ENCODE peak calls at places on chromosomes 6 and 20, in six cellular contexts. V is PC-3; P is HEK293T; X is CD8-positive, alpha-beta T cell; K is adrenal gland; R is activated naive CD4-positive, alpha-beta T cell treated with anti-CD3 and anti-CD28 coated beads, Interleukin-2, amount 10 ng/mL, durations not matched to agents 7 days and 5 days. T is an unnamed sample.

GRCh38 chr6:57068066-57068465 is 21.6 kb downstream of the KIAA1586 start:
- DNase-seq in V (no peak), P (no peak), X (no peak), K (no peak), R (no peak), T (no peak)

GRCh38 chr20:23889775-23890187 is 10.2 kb upstream of the CST5 start:
- DNase-seq in V (peak; percentile 84), P (peak; percentile 28), X (peak; percentile 49), K (peak; percentile 54), R (peak; percentile 80), T (peak; percentile 53)

GRCh38 chr6:105372142-105372861 is 30.6 kb downstream of the PREP start:
- DNase-seq in V (no peak), P (no peak), X (no peak), K (no peak), R (no peak), T (no peak)

GRCh38 chr6:2871102-2871501 is 29.4 kb upstream of the SERPINB1 start:
- DNase-seq in V (no peak), P (no peak), X (no peak), K (no peak), R (no peak), T (no peak)

GRCh38 chr6:145349950-145350510 is 385.3 kb downstream of the EPM2A start:
- DNase-seq in V (no peak), P (no peak), X (no peak), K (no peak), R (no peak), T (peak; percentile 82)

GRCh38 chr6:70289299-70289698 is 13.6 kb downstream of the COL9A1 start:
- DNase-seq in V (no peak), P (peak; percentile 32), X (no peak), K (no peak), R (no peak), T (no peak)

GRCh38 chr6:21999012-21999528 is 297.8 kb downstream of the PRL start:
- DNase-seq in V (no peak), P (no peak), X (no peak), K (no peak), R (no peak), T (no peak)

GRCh38 chr20:10306440-10307358 is 88.1 kb downstream of the SNAP25 start:
- DNase-seq in V (peak; percentile 85), P (no peak), X (no peak), K (no peak), R (no peak), T (no peak)

GRCh38 chr20:58344741-58345140 is 35.2 kb downstream of the RAB22A start:
- DNase-seq in V (peak; percentile 70), P (no peak), X (no peak), K (no peak), R (no peak), T (no peak)

GRCh38 chr20:33561981-33562601 is 72.2 kb downstream of the CBFA2T2 start:
- DNase-seq in V (peak; percentile 97), P (peak; percentile 24), X (no peak), K (peak; percentile 41), R (no peak), T (peak; percentile 79)

GRCh38 chr6:13367396-13367795 is 39.1 kb upstream of the TBC1D7 start:
- DNase-seq in V (no peak), P (no peak), X (no peak), K (no peak), R (no peak), T (no peak)

GRCh38 chr6:137829641-137830083 is 37.4 kb upstream of the TNFAIP3 start:
- DNase-seq in V (peak; percentile 79), P (no peak), X (no peak), K (no peak), R (no peak), T (no peak)

GRCh38 chr6:82781805-82782204 is 283.8 kb downstream of the UBE3D start:
- DNase-seq in V (no peak), P (no peak), X (no peak), K (no peak), R (no peak), T (no peak)

GRCh38 chr6:113450061-113450465 is 407.1 kb upstream of the MARCKS start:
- DNase-seq in V (no peak), P (no peak), X (no peak), K (no peak), R (no peak), T (no peak)

GRCh38 chr20:19275630-19276071 is 63.2 kb downstream of the SLC24A3 start:
- DNase-seq in V (no peak), P (no peak), X (no peak), K (peak; percentile 92), R (no peak), T (no peak)

GRCh38 chr20:48398506-48399449 is 429.0 kb downstream of the PREX1 start:
- DNase-seq in V (no peak), P (no peak), X (no peak), K (no peak), R (no peak), T (no peak)

GRCh38 chr20:56422824-56423189 is 10.7 kb downstream of the CASS4 start:
- DNase-seq in V (no peak), P (no peak), X (no peak), K (no peak), R (no peak), T (no peak)

GRCh38 chr20:44407402-44408184 is 52.1 kb downstream of the HNF4A start:
- DNase-seq in V (peak; percentile 96), P (no peak), X (no peak), K (peak; percentile 86), R (no peak), T (no peak)

GRCh38 chr20:49700411-49701185 is 13.1 kb downstream of the B4GALT5 start:
- DNase-seq in V (peak; percentile 85), P (no peak), X (no peak), K (no peak), R (no peak), T (no peak)

GRCh38 chr20:52469143-52469542 is 277.6 kb upstream of the ZFP64 start:
- DNase-seq in V (no peak), P (no peak), X (no peak), K (no peak), R (no peak), T (no peak)

GRCh38 chr20:23126281-23127061 is 40.3 kb upstream of the CD93 start:
- DNase-seq in V (no peak), P (no peak), X (no peak), K (peak; percentile 19), R (no peak), T (no peak)

GRCh38 chr6:166236586-166236985 is 68.9 kb upstream of the TBXT start:
- DNase-seq in V (no peak), P (no peak), X (no peak), K (no peak), R (no peak), T (no peak)

GRCh38 chr6:170137176-170137891 is 153.5 kb downstream of the DLL1 start:
- DNase-seq in V (no peak), P (no peak), X (no peak), K (peak; percentile 60), R (peak; percentile 4), T (no peak)

GRCh38 chr6:82246802-82247633 is 526 bp downstream of the IBTK start:
- DNase-seq in V (peak; percentile 61), P (peak; percentile 64), X (no peak), K (peak; percentile 73), R (no peak), T (peak; percentile 69)

GRCh38 chr6:35025241-35026188 is 115.6 kb downstream of the TCP11 start:
- DNase-seq in V (peak; percentile 42), P (no peak), X (no peak), K (no peak), R (no peak), T (no peak)

GRCh38 chr20:52962183-52962582 is 10.0 kb upstream of the TSHZ2 start:
- DNase-seq in V (no peak), P (no peak), X (no peak), K (no peak), R (no peak), T (no peak)

GRCh38 chr6:138692978-138693909 is 80.3 kb upstream of the CCDC28A start:
- DNase-seq in V (peak; percentile 76), P (peak; percentile 79), X (no peak), K (peak; percentile 71), R (peak; percentile 58), T (peak; percentile 73)

GRCh38 chr20:953742-954141 is 37.6 kb upstream of the ANGPT4 start:
- DNase-seq in V (peak; percentile 28), P (no peak), X (no peak), K (no peak), R (peak; percentile 22), T (no peak)

GRCh38 chr6:169324661-169325459 is 71.2 kb upstream of the THBS2 start:
- DNase-seq in V (no peak), P (no peak), X (no peak), K (no peak), R (no peak), T (no peak)

GRCh38 chr6:169989594-169989993 is 238.2 kb downstream of the ERMARD start:
- DNase-seq in V (no peak), P (no peak), X (no peak), K (no peak), R (no peak), T (no peak)

T was measured in NCI-H526 treated with DMSO at 0.1 percent for 48 hours.